ENCODE peak calls at places on chromosomes 4 and X, in ten cellular contexts. W is right lobe of liver, Y is tibial artery, I is fibroblast of lung, L is suprapubic skin, E is transverse colon, N is lower lobe of right lung, J is mammary epithelial cell, P is pancreas, Q is DND-41. H is an unnamed sample.
A peak's percentile ranks its signal among the peaks of the same experiment; 100 is the strongest.

GRCh38 chr4:61202638-61203495 is 2.7 kb downstream of the ADGRL3 start:
- DNase-seq in E (no peak), J (peak; percentile 42), W (no peak), Y (no peak), L (no peak), Q (no peak), I (peak; percentile 11), P (no peak), N (no peak), H (no peak)

GRCh38 chr4:52037730-52038108 is 380 bp downstream of the SGCB start:
- DNase-seq in Y (peak; percentile 68), I (peak; percentile 47), N (no peak), L (no peak), P (no peak), E (peak; percentile 21), Q (peak; percentile 43), W (no peak), J (peak; percentile 31), H (no peak)

GRCh38 chr4:138090145-138090917 is 151.8 kb downstream of the SLC7A11 start:
- DNase-seq in J (peak; percentile 75), L (no peak), N (no peak), W (no peak), E (peak; percentile 49), Y (no peak), P (no peak), Q (peak; percentile 42), I (peak; percentile 65), H (no peak)

GRCh38 chr4:31234494-31234893 is 514.3 kb downstream of the PCDH7 start:
- DNase-seq in L (no peak), W (no peak), I (no peak), J (peak; percentile 66), N (no peak), Q (no peak), E (no peak), Y (no peak), P (no peak), H (no peak)

GRCh38 chr4:40515398-40516293 is 114.0 kb downstream of the RBM47 start:
- DNase-seq in J (no peak), I (no peak), W (peak; percentile 71), Y (no peak), Q (no peak), P (no peak), N (peak; percentile 53), E (peak; percentile 86), L (no peak), H (no peak)

GRCh38 chr4:1278336-1278670 is 11.4 kb upstream of the MAEA start:
- DNase-seq in N (no peak), Y (no peak), W (no peak), L (no peak), J (peak; percentile 61), E (no peak), P (no peak), I (peak; percentile 29), Q (no peak), H (no peak)

GRCh38 chr4:71283642-71284257 is 55.1 kb upstream of the SLC4A4 start:
- DNase-seq in Q (no peak), E (no peak), W (no peak), P (no peak), Y (no peak), N (no peak), L (no peak), J (no peak), I (no peak), H (no peak)

GRCh38 chrX:2469196-2469685 is 31.5 kb downstream of the DHRSX start:
- DNase-seq in N (peak; percentile 24), J (no peak), L (no peak), Q (no peak), I (no peak), Y (no peak), P (no peak), E (no peak), W (no peak), H (no peak)

GRCh38 chr4:5773271-5773555 is 62.2 kb downstream of the EVC start:
- DNase-seq in L (peak; percentile 54), N (no peak), I (peak; percentile 78), Y (no peak), P (no peak), Q (no peak), E (no peak), W (no peak), J (peak; percentile 98), H (peak; percentile 90)

GRCh38 chrX:12894074-12894691 is 12.2 kb upstream of the TLR8 start:
- DNase-seq in L (no peak), E (peak; percentile 37), Y (no peak), Q (peak; percentile 64), I (no peak), W (peak; percentile 39), N (peak; percentile 55), P (peak; percentile 59), J (no peak), H (no peak)

GRCh38 chr4:180809439-180809838 is 1433.8 kb upstream of the TENM3 start:
- DNase-seq in Q (no peak), E (no peak), L (no peak), P (no peak), W (no peak), Y (no peak), J (no peak), N (no peak), I (peak; percentile 85), H (no peak)

GRCh38 chrX:131305926-131306325 is 16.8 kb upstream of the IGSF1 start:
- DNase-seq in Y (no peak), J (no peak), W (no peak), N (no peak), E (no peak), P (no peak), Q (no peak), L (no peak), I (peak; percentile 1), H (no peak)

GRCh38 chr4:76830612-76831474 is 67.1 kb downstream of the SOWAHB start:
- DNase-seq in Y (peak; percentile 66), E (peak; percentile 79), Q (no peak), N (no peak), W (peak; percentile 45), L (no peak), I (peak; percentile 83), J (no peak), P (peak; percentile 59), H (no peak)
- H3K4me3 ChIP-seq in Y (peak overlapping the region; percentile 24), E (no peak overlapping the region), Q (no peak overlapping the region), N (no peak overlapping the region), W (peak overlapping the region; percentile 64), L (no peak overlapping the region), I (peak overlapping the region; percentile 10), J (no peak overlapping the region), P (peak overlapping the region; percentile 5), H (no peak overlapping the region)

GRCh38 chr4:16290681-16291420 is 64.6 kb upstream of the TAPT1 start:
- DNase-seq in Y (no peak), I (no peak), P (no peak), W (no peak), Q (no peak), L (no peak), J (no peak), N (no peak), E (no peak), H (no peak)

GRCh38 chr4:16293205-16293860 is 67.1 kb upstream of the TAPT1 start:
- DNase-seq in Y (no peak), J (no peak), L (no peak), P (no peak), Q (no peak), W (no peak), E (no peak), I (no peak), N (no peak), H (no peak)

GRCh38 chr4:16284050-16284449 is 57.8 kb upstream of the TAPT1 start:
- DNase-seq in Y (no peak), I (no peak), Q (no peak), N (no peak), W (no peak), L (no peak), E (no peak), P (no peak), J (no peak), H (no peak)

GRCh38 chr4:16294455-16294854 is 68.2 kb upstream of the TAPT1 start:
- DNase-seq in Y (no peak), N (no peak), J (peak; percentile 2), L (no peak), Q (no peak), W (no peak), P (no peak), E (no peak), I (peak; percentile 64), H (no peak)

GRCh38 chr4:16289872-16290554 is 63.7 kb upstream of the TAPT1 start:
- DNase-seq in Y (no peak), J (no peak), I (peak; percentile 21), W (no peak), N (no peak), L (no peak), E (no peak), Q (no peak), P (no peak), H (no peak)
- TF ChIP-seq CTCF in Y (peak; percentile 50), J (peak; percentile 53), I (peak; percentile 36), W (peak; percentile 72), N (peak; percentile 67), L (peak; percentile 38), E (peak; percentile 61), Q (peak; percentile 72), P (no peak), H (peak; percentile 83)

GRCh38 chr4:170038232-170038631 is 12.0 kb upstream of the MFAP3L start:
- DNase-seq in I (no peak), Q (no peak), P (no peak), W (no peak), L (no peak), E (no peak), N (no peak), Y (no peak), J (no peak), H (no peak)

GRCh38 chr4:170035231-170035630 is 9.0 kb upstream of the MFAP3L start:
- DNase-seq in L (no peak), Y (no peak), J (no peak), P (no peak), Q (no peak), N (no peak), W (no peak), E (no peak), I (no peak), H (no peak)

GRCh38 chr4:170040031-170040680 is 14.0 kb upstream of the MFAP3L start:
- DNase-seq in Y (no peak), Q (no peak), L (no peak), W (no peak), E (no peak), P (no peak), N (no peak), J (no peak), I (no peak), H (no peak)

GRCh38 chr4:170037481-170037880 is 11.3 kb upstream of the MFAP3L start:
- DNase-seq in L (no peak), W (no peak), P (no peak), Q (no peak), E (no peak), J (no peak), Y (no peak), I (no peak), N (no peak), H (no peak)
- H3K4me1 ChIP-seq in L (no peaks in the 10 kb centered on the region), W (no peaks in the 10 kb centered on the region), P (no peaks in the 10 kb centered on the region), Q (no peaks in the 10 kb centered on the region), E (no peaks in the 10 kb centered on the region), J (no peaks in the 10 kb centered on the region), Y (no peaks in the 10 kb centered on the region), I (no peaks in the 10 kb centered on the region), N (no peaks in the 10 kb centered on the region), H (no peaks in the 10 kb centered on the region)

DNA sequence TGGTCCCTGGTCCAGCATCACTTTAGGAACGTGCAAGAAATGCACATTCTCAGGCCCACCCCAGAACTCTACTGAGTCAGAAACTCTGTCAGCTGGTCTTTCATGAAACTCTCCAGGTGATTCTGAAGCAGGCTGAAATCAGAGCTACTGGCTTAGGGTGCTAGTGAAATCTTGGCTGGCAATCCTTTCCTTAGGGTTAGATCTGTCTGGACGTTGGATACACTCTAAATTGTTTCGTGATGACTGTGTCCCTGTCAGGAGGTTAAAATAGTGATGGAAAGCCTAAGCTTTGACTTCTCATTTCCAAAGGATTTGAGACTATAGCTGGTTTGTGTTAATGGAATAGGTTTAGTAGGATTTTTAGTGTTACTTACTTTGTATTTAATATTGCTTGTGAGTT is 99.1 kb downstream of the ARHGAP10 start:
- DNase-seq in W (no peak), L (no peak), Y (no peak), E (no peak), Q (no peak), N (no peak), J (peak; percentile 94), P (no peak), I (peak; percentile 74), H (no peak)
- H3K4me3 ChIP-seq in W (no peak overlapping the region), L (no peak overlapping the region), Y (no peak overlapping the region), E (no peak overlapping the region), Q (no peak overlapping the region), N (no peak overlapping the region), J (no peak overlapping the region), P (no peak overlapping the region), I (no peak overlapping the region), H (no peak overlapping the region)